ENCODE peak calls at places on chromosomes 12 and 14, in eight cellular contexts. U, T, Y, Q, W, V, D and Z are unnamed samples.

GRCh38 chr14:61188936-61189808 is 92.0 kb downstream of the TMEM30B start:
- ATAC-seq in U (peak), T (peak), Y (peak), Q (peak), W (peak), V (no peak), D (no peak), Z (peak)

GRCh38 chr14:63174760-63175191 is 29.5 kb upstream of the RHOJ start:
- ATAC-seq in U (peak), T (peak), Y (peak), Q (peak), W (no peak), V (no peak), D (no peak), Z (peak)

GRCh38 chr12:50677858-50678257 is 86.0 kb upstream of the ATF1 start:
- ATAC-seq in U (no peak), T (no peak), Y (peak), Q (peak), W (no peak), V (no peak), D (no peak), Z (no peak)

GRCh38 chr14:76293923-76294322 is 82.0 kb upstream of the ESRRB start:
- ATAC-seq in U (no peak), T (no peak), Y (no peak), Q (no peak), W (no peak), V (no peak), D (no peak), Z (no peak)

GRCh38 chr12:953776-954175 is 4.3 kb upstream of the RAD52 start:
- ATAC-seq in U (no peak), T (no peak), Y (no peak), Q (no peak), W (no peak), V (no peak), D (no peak), Z (no peak)

GRCh38 chr12:51247523-51248206 is 9.0 kb downstream of the DAZAP2 start:
- ATAC-seq in U (no peak), T (peak), Y (no peak), Q (peak), W (no peak), V (no peak), D (no peak), Z (no peak)

GRCh38 chr14:52596861-52597260 is 44.2 kb downstream of the GPR137C start:
- ATAC-seq in U (no peak), T (no peak), Y (no peak), Q (no peak), W (no peak), V (no peak), D (no peak), Z (no peak)

GRCh38 chr12:92096346-92097136 is 49.1 kb downstream of the BTG1 start:
- ATAC-seq in U (no peak), T (peak), Y (no peak), Q (no peak), W (peak), V (peak), D (peak), Z (no peak)

GRCh38 chr14:92711976-92712653 is 36.3 kb downstream of the LGMN start:
- ATAC-seq in U (no peak), T (no peak), Y (no peak), Q (no peak), W (no peak), V (no peak), D (no peak), Z (no peak)

GRCh38 chr12:67354322-67354721 is 85.2 kb downstream of the CAND1 start:
- ATAC-seq in U (peak), T (no peak), Y (peak), Q (peak), W (peak), V (no peak), D (no peak), Z (peak)

GRCh38 chr12:46260153-46260912 is 8.5 kb downstream of the SLC38A1 start:
- ATAC-seq in U (no peak), T (no peak), Y (no peak), Q (no peak), W (no peak), V (no peak), D (no peak), Z (peak)

GRCh38 chr12:123723765-123724164 is 11.6 kb downstream of the ATP6V0A2 start:
- ATAC-seq in U (no peak), T (peak), Y (no peak), Q (no peak), W (peak), V (no peak), D (peak), Z (no peak)

GRCh38 chr12:113610698-113611097 is 139.0 kb upstream of the LHX5 start:
- ATAC-seq in U (no peak), T (no peak), Y (no peak), Q (no peak), W (no peak), V (no peak), D (no peak), Z (no peak)

GRCh38 chr12:42769455-42769854 is 179.9 kb upstream of the PRICKLE1 start:
- ATAC-seq in U (no peak), T (no peak), Y (peak), Q (peak), W (no peak), V (no peak), D (no peak), Z (no peak)

GRCh38 chr14:76056128-76056527 is 70.6 kb downstream of the IFT43 start:
- ATAC-seq in U (no peak), T (no peak), Y (no peak), Q (peak), W (no peak), V (no peak), D (no peak), Z (no peak)

GRCh38 chr14:57889245-57889644 is 23.4 kb upstream of the SLC35F4 start:
- ATAC-seq in U (peak), T (no peak), Y (peak), Q (peak), W (no peak), V (no peak), D (no peak), Z (peak)

GRCh38 chr14:68677476-68677875 is 115.4 kb downstream of the ZFP36L1 start:
- ATAC-seq in U (no peak), T (no peak), Y (no peak), Q (no peak), W (no peak), V (no peak), D (no peak), Z (no peak)

GRCh38 chr14:75939200-75939599 is 42.6 kb downstream of the TGFB3 start:
- ATAC-seq in U (no peak), T (no peak), Y (no peak), Q (no peak), W (no peak), V (no peak), D (no peak), Z (no peak)

GRCh38 chr12:120862664-120863063 is 41.5 kb downstream of the SPPL3 start:
- ATAC-seq in U (no peak), T (no peak), Y (no peak), Q (no peak), W (no peak), V (no peak), D (no peak), Z (no peak)

GRCh38 chr12:68910128-68910527 is 22.8 kb downstream of the CPM start:
- ATAC-seq in U (no peak), T (no peak), Y (no peak), Q (no peak), W (peak), V (no peak), D (no peak), Z (no peak)

GRCh38 chr12:22609501-22609900 is 15.5 kb upstream of the ETNK1 start:
- ATAC-seq in U (no peak), T (no peak), Y (no peak), Q (no peak), W (no peak), V (no peak), D (no peak), Z (no peak)

GRCh38 chr12:23944067-23944466 is 5.4 kb downstream of the SOX5 start:
- ATAC-seq in U (no peak), T (no peak), Y (no peak), Q (no peak), W (no peak), V (no peak), D (no peak), Z (no peak)

GRCh38 chr12:104064842-104065441 is 611 bp downstream of the HCFC2 start:
- ATAC-seq in U (no peak), T (peak), Y (peak), Q (peak), W (no peak), V (no peak), D (no peak), Z (no peak)

GRCh38 chr12:4742421-4742970 is 22.3 kb downstream of the GALNT8 start:
- ATAC-seq in U (no peak), T (no peak), Y (no peak), Q (no peak), W (no peak), V (no peak), D (no peak), Z (no peak)

GRCh38 chr12:95859344-95859816 is 628 bp downstream of the SNRPF start:
- ATAC-seq in U (no peak), T (peak), Y (no peak), Q (no peak), W (peak), V (peak), D (peak), Z (no peak)

GRCh38 chr14:105858676-105859025 is 332.3 kb downstream of the TMEM121 start:
- ATAC-seq in U (no peak), T (peak), Y (no peak), Q (no peak), W (peak), V (peak), D (peak), Z (no peak)

GRCh38 chr14:65846469-65846868 is 433.9 kb downstream of the FUT8 start:
- ATAC-seq in U (no peak), T (peak), Y (no peak), Q (no peak), W (peak), V (peak), D (peak), Z (no peak)

GRCh38 chr12:56165369-56165768 is 7.2 kb downstream of the MYL6 start:
- ATAC-seq in U (peak), T (no peak), Y (peak), Q (peak), W (no peak), V (no peak), D (no peak), Z (no peak)

GRCh38 chr12:116266220-116266619 is 11.3 kb downstream of the MED13L start:
- ATAC-seq in U (no peak), T (no peak), Y (peak), Q (peak), W (no peak), V (no peak), D (no peak), Z (no peak)

GRCh38 chr12:107736914-107737313 is 24.0 kb downstream of the PRDM4 start:
- ATAC-seq in U (no peak), T (peak), Y (no peak), Q (no peak), W (no peak), V (peak), D (no peak), Z (no peak)

GRCh38 chr14:54579606-54580005 is 12.7 kb downstream of the SAMD4A start:
- ATAC-seq in U (no peak), T (no peak), Y (peak), Q (peak), W (no peak), V (no peak), D (no peak), Z (peak)

GRCh38 chr12:76030378-76031080 is 1.0 kb downstream of the PHLDA1 start:
- ATAC-seq in U (peak), T (peak), Y (peak), Q (peak), W (peak), V (peak), D (peak), Z (peak)